ENCODE peak calls at places on chromosome 9, in nine cellular contexts. V is HuH-7; F is GM23248; A is memory B cell; O is CD8-positive, alpha-beta memory T cell; H is activated CD4-positive, CD25-positive, alpha-beta regulatory T cell; U is sciatic nerve; Q is Caco-2; C is posterior cingulate gyrus. X is an unnamed sample.

GRCh38 chr9:81557957-81558791 is 131.2 kb downstream of the TLE1 start:
- DNase-seq in H (no peak), O (no peak), A (no peak), F (peak; percentile 76), Q (no peak), C (no peak), V (no peak), U (no peak), X (no peak)

GRCh38 chr9:13939129-13939528 is 374.8 kb downstream of the NFIB start:
- DNase-seq in A (no peak), V (no peak), H (no peak), C (no peak), O (no peak), Q (no peak), F (peak; percentile 89), U (no peak), X (no peak)

GRCh38 chr9:94865599-94866456 is 139.3 kb downstream of the AOPEP start:
- DNase-seq in U (no peak), A (no peak), O (no peak), V (no peak), Q (no peak), F (peak; percentile 67), C (peak; percentile 42), H (no peak), X (no peak)

GRCh38 chr9:94478755-94479730 is 75.8 kb upstream of the PCAT7 start:
- DNase-seq in V (no peak), O (no peak), U (no peak), A (no peak), H (no peak), F (no peak), C (no peak), Q (no peak), X (no peak)

GRCh38 chr9:115133649-115134048 is 15.7 kb upstream of the TNC start:
- DNase-seq in Q (no peak), U (no peak), V (no peak), A (no peak), O (no peak), F (peak; percentile 93), H (no peak), C (no peak), X (no peak)

GRCh38 chr9:13860019-13860418 is 453.9 kb downstream of the NFIB start:
- DNase-seq in V (no peak), C (no peak), O (no peak), A (no peak), H (no peak), F (no peak), U (no peak), Q (no peak), X (no peak)

GRCh38 chr9:111621895-111622480 is 9.1 kb upstream of the DNAJC25 start:
- DNase-seq in F (peak; percentile 75), Q (peak; percentile 63), O (no peak), C (no peak), H (no peak), V (peak; percentile 76), U (no peak), A (peak; percentile 19), X (no peak)

GRCh38 chr9:78437721-78438610 is 141.0 kb downstream of the PSAT1 start:
- DNase-seq in Q (no peak), O (no peak), U (no peak), A (no peak), F (no peak), C (no peak), V (no peak), H (no peak), X (no peak)

GRCh38 chr9:88182501-88182900 is 44.2 kb upstream of the SPATA31C2 start:
- DNase-seq in U (no peak), H (no peak), C (no peak), F (no peak), V (no peak), A (no peak), O (no peak), Q (no peak), X (no peak)

X was measured in cortex of kidney.